ENCODE peak calls at places on chromosomes 12 and 14, in eight cellular contexts. N is ovary; C is AG08396; E is DMS153; F is lung; K is AG20443; J is activated naive CD4-positive, alpha-beta T cell; O is left cardiac atrium. I is an unnamed sample.

GRCh38 chr14:68578597-68578996 is 214.3 kb downstream of the ZFP36L1 start:
- DNase-seq in N (no peak), C (no peak), E (no peak), F (no peak), K (no peak), J (no peak), O (no peak), I (no peak)

GRCh38 chr14:29222671-29223268 is 456.2 kb downstream of the FOXG1 start:
- DNase-seq in N (no peak), C (peak; percentile 27), E (peak; percentile 41), F (no peak), K (peak; percentile 27), J (no peak), O (no peak), I (no peak)

GRCh38 chr12:94263905-94264655 is 115.7 kb downstream of the PLXNC1 start:
- DNase-seq in N (no peak), C (no peak), E (no peak), F (peak; percentile 83), K (no peak), J (no peak), O (no peak), I (no peak)

GRCh38 chr14:104433401-104434213 is 146.0 kb upstream of the C14orf180 start:
- DNase-seq in N (no peak), C (no peak), E (no peak), F (no peak), K (peak; percentile 6), J (no peak), O (no peak), I (no peak)

GRCh38 chr14:64730681-64731080 is 26.5 kb downstream of the PLEKHG3 start:
- DNase-seq in N (no peak), C (no peak), E (no peak), F (no peak), K (no peak), J (no peak), O (peak; percentile 10), I (no peak)

GRCh38 chr12:109988274-109988673 is 7.9 kb downstream of the GIT2 start:
- DNase-seq in N (no peak), C (no peak), E (no peak), F (no peak), K (no peak), J (no peak), O (no peak), I (no peak)

GRCh38 chr14:36605506-36605857 is 23.1 kb upstream of the NKX2-8 start:
- DNase-seq in N (no peak), C (no peak), E (peak; percentile 5), F (no peak), K (no peak), J (no peak), O (no peak), I (no peak)

GRCh38 chr12:80373666-80374065 is 70.4 kb upstream of the PTPRQ start:
- DNase-seq in N (no peak), C (no peak), E (peak; percentile 41), F (no peak), K (no peak), J (no peak), O (no peak), I (no peak)

GRCh38 chr12:75656650-75657049 is 145.2 kb upstream of the KRR1 start:
- DNase-seq in N (no peak), C (peak; percentile 60), E (no peak), F (no peak), K (peak; percentile 81), J (no peak), O (peak; percentile 20), I (no peak)

GRCh38 chr14:50335389-50335788 is 23.3 kb downstream of the DMAC2L start:
- DNase-seq in N (peak; percentile 47), C (no peak), E (peak; percentile 81), F (no peak), K (peak; percentile 46), J (no peak), O (peak; percentile 58), I (peak; percentile 55)

GRCh38 chr12:113519464-113520191 is 48.0 kb upstream of the LHX5 start:
- DNase-seq in N (no peak), C (no peak), E (no peak), F (no peak), K (no peak), J (no peak), O (no peak), I (no peak)

GRCh38 chr14:105070760-105071137 is 5.5 kb upstream of the GPR132 start:
- DNase-seq in N (no peak), C (no peak), E (no peak), F (no peak), K (no peak), J (no peak), O (no peak), I (no peak)

GRCh38 chr12:12017798-12018197 is 52.9 kb upstream of the BCL2L14 start:
- DNase-seq in N (no peak), C (no peak), E (no peak), F (no peak), K (no peak), J (no peak), O (no peak), I (no peak)

GRCh38 chr12:21459474-21459873 is 22.0 kb downstream of the PYROXD1 start:
- DNase-seq in N (no peak), C (no peak), E (no peak), F (no peak), K (no peak), J (no peak), O (no peak), I (no peak)

GRCh38 chr12:111024205-111024794 is 103.9 kb upstream of the MYL2 start:
- DNase-seq in N (no peak), C (peak; percentile 69), E (peak; percentile 18), F (peak; percentile 33), K (peak; percentile 70), J (peak; percentile 9), O (peak; percentile 37), I (peak; percentile 11)

GRCh38 chr12:123001467-123001866 is 21.0 kb downstream of the ARL6IP4 start:
- DNase-seq in N (no peak), C (no peak), E (no peak), F (no peak), K (no peak), J (no peak), O (no peak), I (no peak)

GRCh38 chr14:90140298-90140955 is 78.6 kb downstream of the KCNK13 start:
- DNase-seq in N (no peak), C (no peak), E (peak; percentile 43), F (no peak), K (no peak), J (no peak), O (no peak), I (no peak)

GRCh38 chr12:6829532-6830220 is 1.5 kb downstream of the P3H3 start:
- DNase-seq in N (no peak), C (peak; percentile 71), E (no peak), F (no peak), K (no peak), J (no peak), O (no peak), I (no peak)

GRCh38 chr12:67034110-67034879 is 234.9 kb upstream of the CAND1 start:
- DNase-seq in N (no peak), C (no peak), E (peak; percentile 78), F (no peak), K (no peak), J (no peak), O (no peak), I (peak; percentile 58)

GRCh38 chr12:57111046-57111698 is at the start of gene STAT6:
- DNase-seq in N (peak; percentile 84), C (no peak), E (peak; percentile 72), F (peak; percentile 89), K (peak; percentile 76), J (peak; percentile 36), O (peak; percentile 90), I (peak; percentile 58)

GRCh38 chr12:39872425-39872824 is 233.5 kb downstream of the SLC2A13 start:
- DNase-seq in N (no peak), C (no peak), E (no peak), F (no peak), K (no peak), J (no peak), O (no peak), I (no peak)

GRCh38 chr12:49585477-49586445 is 17.8 kb upstream of the MCRS1 start:
- DNase-seq in N (no peak), C (no peak), E (no peak), F (no peak), K (no peak), J (no peak), O (no peak), I (no peak)

GRCh38 chr12:26021534-26021933 is 63.1 kb downstream of the RASSF8 start:
- DNase-seq in N (no peak), C (no peak), E (no peak), F (no peak), K (no peak), J (no peak), O (no peak), I (no peak)

GRCh38 chr12:94754653-94755052 is 104.3 kb upstream of the TMCC3 start:
- DNase-seq in N (no peak), C (no peak), E (no peak), F (no peak), K (no peak), J (no peak), O (no peak), I (no peak)

GRCh38 chr12:119208626-119209061 is 29.9 kb downstream of the HSPB8 start:
- DNase-seq in N (no peak), C (peak; percentile 60), E (peak; percentile 91), F (peak; percentile 63), K (peak; percentile 75), J (no peak), O (peak; percentile 88), I (peak; percentile 71)

GRCh38 chr14:38047518-38047917 is 160.2 kb upstream of the SSTR1 start:
- DNase-seq in N (no peak), C (no peak), E (no peak), F (no peak), K (no peak), J (no peak), O (no peak), I (no peak)